ENCODE peak calls at places on chromosomes 12 and 14, in seven cellular contexts. V, D, X, Y, I, W and T are unnamed samples.
A peak's percentile ranks its signal among the peaks of the same experiment; 100 is the strongest.

GRCh38 chr14:96362071-96362964 is 823 bp downstream of the ATG2B start:
- DNase-seq in V (peak; percentile 36), D (peak; percentile 63), X (peak; percentile 68), Y (peak; percentile 80), I (peak; percentile 69), W (peak; percentile 20), T (peak; percentile 84)

GRCh38 chr14:40447032-40447431 is 1014.8 kb upstream of the FBXO33 start:
- DNase-seq in V (no peak), D (no peak), X (no peak), Y (no peak), I (no peak), W (no peak), T (no peak)

GRCh38 chr12:30286345-30286926 is 409.2 kb downstream of the IPO8 start:
- DNase-seq in V (no peak), D (no peak), X (no peak), Y (no peak), I (peak; percentile 9), W (peak; percentile 46), T (peak; percentile 49)

GRCh38 chr12:6689000-6689882 is at the start of gene ZNF384:
- DNase-seq in V (peak; percentile 95), D (peak; percentile 97), X (peak; percentile 97), Y (peak; percentile 97), I (peak; percentile 97), W (peak; percentile 98), T (peak; percentile 98)

GRCh38 chr12:39440781-39441180 is 2.1 kb downstream of the KIF21A start:
- DNase-seq in V (no peak), D (no peak), X (no peak), Y (no peak), I (peak; percentile 61), W (peak; percentile 5), T (peak; percentile 8)

GRCh38 chr14:105484069-105484996 is 2.4 kb upstream of the CRIP1 start:
- DNase-seq in V (peak; percentile 55), D (no peak), X (no peak), Y (peak; percentile 72), I (no peak), W (no peak), T (no peak)

GRCh38 chr12:1064317-1064716 is 73.3 kb downstream of the ERC1 start:
- DNase-seq in V (no peak), D (no peak), X (no peak), Y (no peak), I (no peak), W (no peak), T (no peak)

GRCh38 chr14:96037891-96038557 is 1.1 kb upstream of the C14orf132 start:
- DNase-seq in V (no peak), D (peak; percentile 91), X (peak; percentile 45), Y (no peak), I (no peak), W (no peak), T (no peak)

GRCh38 chr12:45075575-45076282 is 24.8 kb upstream of the DBX2 start:
- DNase-seq in V (no peak), D (no peak), X (no peak), Y (no peak), I (no peak), W (no peak), T (no peak)

GRCh38 chr12:49294086-49294803 is 702 bp upstream of the PRPH start:
- DNase-seq in V (no peak), D (no peak), X (no peak), Y (no peak), I (no peak), W (no peak), T (no peak)

GRCh38 chr14:54881235-54881760 is 21.3 kb downstream of the GCH1 start:
- DNase-seq in V (no peak), D (no peak), X (no peak), Y (peak; percentile 66), I (no peak), W (no peak), T (no peak)

GRCh38 chr14:93977790-93978581 is 1.6 kb upstream of the ASB2 start:
- DNase-seq in V (peak; percentile 67), D (no peak), X (no peak), Y (peak; percentile 87), I (no peak), W (no peak), T (no peak)

GRCh38 chr12:43891856-43892574 is 56.1 kb downstream of the TMEM117 start:
- DNase-seq in V (no peak), D (no peak), X (peak; percentile 11), Y (no peak), I (no peak), W (no peak), T (no peak)

GRCh38 chr14:74604896-74605295 is 7.1 kb downstream of the LTBP2 start:
- DNase-seq in V (no peak), D (no peak), X (no peak), Y (no peak), I (no peak), W (no peak), T (no peak)

GRCh38 chr14:61891251-61891650 is 129.0 kb downstream of the SNAPC1 start:
- DNase-seq in V (no peak), D (no peak), X (no peak), Y (no peak), I (peak; percentile 4), W (no peak), T (no peak)

GRCh38 chr12:80582431-80582830 is 125.0 kb upstream of the MYF6 start:
- DNase-seq in V (no peak), D (no peak), X (no peak), Y (no peak), I (no peak), W (no peak), T (no peak)

GRCh38 chr12:80778005-80778541 is 61.4 kb downstream of the MYF5 start:
- DNase-seq in V (no peak), D (peak; percentile 49), X (peak; percentile 70), Y (no peak), I (peak; percentile 12), W (peak; percentile 10), T (peak; percentile 71)

GRCh38 chr14:49971156-49972141 is 78.6 kb downstream of the ARF6 start:
- DNase-seq in V (peak; percentile 17), D (no peak), X (no peak), Y (peak; percentile 83), I (peak; percentile 23), W (no peak), T (no peak)

GRCh38 chr12:107677671-107678070 is 7.9 kb upstream of the PWP1 start:
- DNase-seq in V (no peak), D (no peak), X (no peak), Y (no peak), I (no peak), W (no peak), T (no peak)

GRCh38 chr12:53996886-53997217 is 3.1 kb upstream of the HOXC9 start:
- DNase-seq in V (no peak), D (no peak), X (no peak), Y (no peak), I (no peak), W (no peak), T (no peak)

GRCh38 chr12:89971880-89972279 is 263.2 kb upstream of the ATP2B1 start:
- DNase-seq in V (no peak), D (no peak), X (no peak), Y (no peak), I (no peak), W (no peak), T (peak; percentile 44)

DNA sequence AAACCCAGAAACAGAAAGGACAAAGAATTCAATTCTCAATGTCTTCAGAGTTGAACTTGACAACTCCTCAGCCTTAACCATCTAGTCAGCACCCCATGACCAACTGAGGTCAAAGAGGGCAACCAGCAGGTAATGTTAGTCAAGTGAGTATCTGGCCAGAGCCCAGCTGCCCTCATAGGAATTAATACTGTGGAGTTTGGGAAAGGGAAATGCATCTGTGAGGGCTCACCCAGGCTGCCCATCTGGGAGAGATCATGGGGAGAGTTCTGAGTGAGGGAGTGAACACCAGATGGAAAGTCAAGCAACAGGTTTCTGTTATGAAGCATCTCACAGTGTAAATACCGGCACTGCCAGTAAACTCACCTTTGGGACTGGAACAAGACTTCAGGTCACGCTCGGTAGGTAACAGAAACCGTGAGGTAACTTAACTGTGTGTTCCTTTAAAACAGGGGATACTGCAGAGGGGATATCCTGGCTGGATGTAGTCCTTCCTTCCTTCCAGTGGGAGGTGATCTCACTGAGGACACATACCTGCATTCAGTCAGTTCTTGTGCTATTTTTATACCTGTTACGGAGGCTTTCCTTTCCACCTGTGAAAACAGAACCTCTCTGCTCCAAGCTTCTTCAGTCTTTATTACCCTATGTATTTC is 94.4 kb downstream of the DAD1 start:
- DNase-seq in V (no peak), D (no peak), X (no peak), Y (no peak), I (no peak), W (no peak), T (no peak)
- H3K27ac ChIP-seq in V (peak overlapping the region; percentile 83), D (no peak overlapping the region), X (no peak overlapping the region), Y (peak overlapping the region; percentile 99), I (no peak overlapping the region), W (no peak overlapping the region), T (no peak overlapping the region)

GRCh38 chr14:64701660-64702059 is 2.6 kb upstream of the PLEKHG3 start:
- DNase-seq in V (no peak), D (no peak), X (peak; percentile 2), Y (no peak), I (no peak), W (no peak), T (peak; percentile 5)

GRCh38 chr14:64702493-64703392 is 1.5 kb upstream of the PLEKHG3 start:
- DNase-seq in V (no peak), D (peak; percentile 80), X (peak; percentile 82), Y (no peak), I (no peak), W (peak; percentile 72), T (peak; percentile 84)

GRCh38 chr14:64704145-64704742 is at the start of gene PLEKHG3:
- DNase-seq in V (no peak), D (peak; percentile 82), X (peak; percentile 88), Y (no peak), I (peak; percentile 9), W (peak; percentile 90), T (peak; percentile 95)

GRCh38 chr14:64704743-64705405 is 650 bp downstream of the PLEKHG3 start:
- DNase-seq in V (no peak), D (peak; percentile 49), X (peak; percentile 67), Y (no peak), I (no peak), W (peak; percentile 58), T (peak; percentile 52)

GRCh38 chr14:64703393-64704144 is 655 bp upstream of the PLEKHG3 start:
- DNase-seq in V (no peak), D (no peak), X (no peak), Y (no peak), I (no peak), W (no peak), T (no peak)
- H3K4me1 ChIP-seq in V (peaks cover 57% of the 10 kb centered on the region), D (peaks cover 54% of the 10 kb centered on the region), X (peaks cover 61% of the 10 kb centered on the region), Y (peaks cover 50% of the 10 kb centered on the region), I (peaks cover 18% of the 10 kb centered on the region), W (peaks cover 50% of the 10 kb centered on the region), T (peaks cover 46% of the 10 kb centered on the region)

GRCh38 chr14:22497144-22497423 is 91.9 kb downstream of the DAD1 start:
- DNase-seq in V (no peak), D (no peak), X (no peak), Y (no peak), I (no peak), W (no peak), T (no peak)
- H3K36me3 ChIP-seq in V (no peaks in the 10 kb centered on the region), D (no peaks in the 10 kb centered on the region), X (no peaks in the 10 kb centered on the region), Y (peaks cover 21% of the 10 kb centered on the region), I (no peaks in the 10 kb centered on the region), W (no peaks in the 10 kb centered on the region), T (no peaks in the 10 kb centered on the region)

GRCh38 chr12:132285991-132286681 is 43.3 kb downstream of the GALNT9 start:
- DNase-seq in V (no peak), D (peak; percentile 38), X (peak; percentile 58), Y (no peak), I (no peak), W (peak; percentile 76), T (peak; percentile 85)
- H3K27ac ChIP-seq in V (no peak overlapping the region), D (no peak overlapping the region), X (no peak overlapping the region), Y (no peak overlapping the region), I (no peak overlapping the region), W (no peak overlapping the region), T (no peak overlapping the region)